ENCODE peak calls at places on chromosomes 6 and 20, in four cellular contexts. Z is OCI-LY7, K is neuronal stem cell, B is mammary epithelial cell. H is an unnamed sample.
A peak's percentile ranks its signal among the peaks of the same experiment; 100 is the strongest.

GRCh38 chr6:93407186-93407585 is 12.2 kb downstream of the EPHA7 start:
- DNase-seq in Z (no peak), K (no peak), B (no peak), H (no peak)

GRCh38 chr6:31197559-31198305 is 27.2 kb upstream of the POU5F1 start:
- DNase-seq in Z (peak; percentile 94), B (peak; percentile 82), K (peak; percentile 37), H (peak; percentile 80)

GRCh38 chr6:154447929-154448328 is 62.6 kb downstream of the CNKSR3 start:
- DNase-seq in K (no peak), Z (no peak), B (no peak), H (no peak)

GRCh38 chr20:6066582-6066981 is 12.7 kb upstream of the LRRN4 start:
- DNase-seq in B (no peak), K (no peak), Z (no peak), H (no peak)

GRCh38 chr6:157430834-157431233 is 49.8 kb downstream of the ZDHHC14 start:
- DNase-seq in K (no peak), B (no peak), Z (no peak), H (no peak)

GRCh38 chr6:15574023-15574422 is 88.8 kb downstream of the DTNBP1 start:
- DNase-seq in B (no peak), Z (no peak), K (no peak), H (no peak)

GRCh38 chr6:159594106-159594749 is 98.8 kb downstream of the SOD2 start:
- DNase-seq in K (no peak), B (peak; percentile 77), Z (no peak), H (no peak)

GRCh38 chr6:37103169-37104039 is 66.5 kb upstream of the PIM1 start:
- DNase-seq in B (peak; percentile 33), Z (peak; percentile 73), K (no peak), H (peak; percentile 79)

GRCh38 chr6:15073344-15073789 is 172.5 kb upstream of the JARID2 start:
- DNase-seq in B (peak; percentile 98), Z (no peak), K (no peak), H (no peak)

GRCh38 chr20:51710503-51710902 is 57.7 kb downstream of the ATP9A start:
- DNase-seq in K (no peak), B (no peak), Z (no peak), H (peak; percentile 46)

GRCh38 chr20:45060341-45060740 is 40.6 kb downstream of the KCNS1 start:
- DNase-seq in Z (no peak), B (no peak), K (no peak), H (no peak)

DNA sequence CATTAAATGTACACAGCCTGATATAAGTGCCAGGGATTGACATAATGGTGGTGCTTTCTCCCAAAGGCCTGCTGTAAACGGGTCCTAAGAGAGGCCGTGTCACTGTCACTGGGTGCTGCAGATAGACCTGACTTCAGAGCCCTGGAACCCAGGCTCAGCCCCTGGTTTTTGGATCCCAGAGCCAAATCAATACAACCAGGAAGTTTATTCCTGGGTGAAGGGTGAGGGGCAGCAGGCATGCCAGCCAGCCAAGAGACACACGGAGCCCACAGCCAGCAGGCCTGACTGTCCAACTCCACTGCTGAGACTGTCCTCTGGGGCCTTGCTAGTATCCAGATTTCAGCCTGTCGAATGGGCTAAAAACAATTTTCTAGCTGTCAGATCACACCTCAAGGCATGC is 12.8 kb upstream of the ARMC12 start:
- DNase-seq in K (no peak), Z (no peak), B (no peak), H (no peak)
- H3K27ac ChIP-seq in K (no peak overlapping the region), Z (peak overlapping the region; percentile 32), B (no peak overlapping the region), H (no peak overlapping the region)

GRCh38 chr6:44192428-44193041 is 24.2 kb upstream of the MYMX start:
- DNase-seq in B (no peak), K (no peak), Z (no peak), H (peak; percentile 69)
- H3K4me3 ChIP-seq in B (no peak overlapping the region), K (no peak overlapping the region), Z (no peak overlapping the region), H (peak overlapping the region; percentile 1)

DNA sequence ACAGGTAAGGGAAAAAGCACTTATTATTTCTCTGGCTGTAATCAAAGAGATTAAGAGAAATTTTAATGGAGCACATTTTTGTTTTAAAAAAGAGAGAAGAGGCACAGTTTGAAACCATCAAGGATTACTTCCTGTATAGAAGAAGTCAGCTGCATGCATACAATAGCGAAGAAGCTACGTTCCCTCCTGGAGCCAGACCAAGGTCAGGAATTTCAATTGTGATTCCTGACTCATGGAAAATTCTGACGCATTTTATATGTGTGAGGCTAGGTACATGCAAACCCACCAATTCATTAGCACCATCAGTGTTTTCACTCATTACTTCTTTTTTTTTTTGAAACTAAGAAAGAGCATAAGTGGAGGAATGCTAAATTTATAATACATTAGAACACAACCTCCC is 232.7 kb upstream of the SGK1 start:
- DNase-seq in B (no peak), Z (no peak), K (no peak), H (peak; percentile 50)
- H2AFZ ChIP-seq in B (no peak overlapping the region), Z (no peak overlapping the region), K (no peak overlapping the region), H (no peak overlapping the region)

DNA sequence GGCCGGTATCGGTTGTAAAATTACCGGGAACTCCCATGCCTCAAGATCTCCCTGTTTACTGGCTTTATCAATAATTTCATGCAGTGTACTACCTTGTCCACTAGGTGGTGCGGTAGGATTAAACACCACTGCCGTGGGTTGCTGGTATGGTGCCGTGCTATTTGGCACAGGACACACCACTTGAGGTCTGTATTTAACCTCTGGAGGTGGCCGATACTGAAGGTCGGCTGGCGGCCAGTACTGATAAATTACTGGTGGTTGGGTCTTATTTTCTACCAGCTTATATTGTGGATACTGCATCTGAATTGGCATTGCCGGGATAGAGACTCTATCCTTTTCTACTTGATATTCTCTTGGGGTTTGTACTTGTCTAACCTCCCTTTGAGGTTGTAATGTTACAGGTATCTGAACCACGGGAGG is 14.3 kb upstream of the PTCRA start:
- DNase-seq in B (peak; percentile 85), Z (peak; percentile 90), K (peak; percentile 83), H (peak; percentile 94)
- H3K27ac ChIP-seq in B (peak overlapping the region; percentile 9), Z (no peak overlapping the region), K (no peak overlapping the region), H (no peak overlapping the region)

GRCh38 chr20:63643499-63643898 is 9.7 kb downstream of the STMN3 start:
- DNase-seq in K (no peak), Z (no peak), B (no peak), H (no peak)

GRCh38 chr20:63641146-63641791 is 12.0 kb downstream of the STMN3 start:
- DNase-seq in B (peak; percentile 29), K (no peak), Z (no peak), H (peak; percentile 71)

GRCh38 chr20:63641792-63642517 is 11.3 kb downstream of the STMN3 start:
- DNase-seq in K (peak; percentile 89), Z (peak; percentile 97), B (peak; percentile 91), H (peak; percentile 96)

GRCh38 chr20:63643966-63644365 is 9.3 kb downstream of the STMN3 start:
- DNase-seq in B (no peak), K (no peak), Z (no peak), H (no peak)

DNA sequence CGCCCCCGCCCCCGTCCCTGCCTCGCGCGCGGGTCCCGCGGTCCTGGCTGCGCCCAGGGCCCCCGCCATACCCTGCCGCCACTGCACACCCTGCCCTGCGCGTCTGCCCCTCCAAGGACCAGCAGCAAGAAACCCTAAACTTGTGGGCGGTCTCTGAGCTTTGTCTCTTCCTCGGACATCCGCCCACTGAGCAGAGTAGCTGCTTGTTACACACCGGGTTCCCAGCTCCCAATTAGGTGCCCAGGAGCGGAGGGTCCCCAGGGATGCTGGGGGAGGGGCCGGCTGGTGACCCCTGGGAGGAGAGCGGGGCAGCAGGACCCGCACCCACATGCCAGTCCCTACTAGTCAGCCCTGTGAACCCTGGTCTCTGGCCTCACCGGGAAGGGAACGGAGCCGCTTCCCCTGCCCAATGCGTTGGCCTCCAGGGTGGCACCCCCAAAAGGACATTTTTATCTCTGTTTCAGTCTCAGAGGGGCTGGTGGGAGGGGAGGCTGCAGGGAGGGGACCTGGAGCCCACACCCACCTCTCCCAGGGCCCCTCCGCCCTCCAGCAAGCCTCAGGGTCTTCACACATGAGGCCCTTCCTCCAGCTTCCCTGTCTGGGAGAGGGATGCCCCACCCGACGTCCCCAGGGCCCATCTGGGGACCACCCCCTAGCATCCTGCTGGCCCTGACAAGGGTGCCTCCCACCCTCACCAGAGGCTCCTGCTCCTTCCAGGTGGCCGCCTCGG is 10.5 kb downstream of the STMN3 start:
- DNase-seq in K (no peak), B (no peak), Z (peak; percentile 55), H (peak; percentile 69)
- H3K4me3 ChIP-seq in K (no peak overlapping the region), B (peak overlapping the region; percentile 57), Z (peak overlapping the region; percentile 70), H (peak overlapping the region; percentile 79)

GRCh38 chr20:10077081-10077471 is 42.3 kb downstream of the ANKEF1 start:
- DNase-seq in Z (no peak), B (no peak), K (no peak), H (peak; percentile 85)

GRCh38 chr20:10077886-10078285 is 43.1 kb downstream of the ANKEF1 start:
- DNase-seq in K (no peak), B (no peak), Z (no peak), H (no peak)

GRCh38 chr20:10076126-10077080 is 41.6 kb downstream of the ANKEF1 start:
- DNase-seq in B (peak; percentile 37), Z (no peak), K (no peak), H (no peak)

GRCh38 chr20:10075606-10076005 is 40.8 kb downstream of the ANKEF1 start:
- DNase-seq in B (peak; percentile 41), K (no peak), Z (no peak), H (no peak)

DNA sequence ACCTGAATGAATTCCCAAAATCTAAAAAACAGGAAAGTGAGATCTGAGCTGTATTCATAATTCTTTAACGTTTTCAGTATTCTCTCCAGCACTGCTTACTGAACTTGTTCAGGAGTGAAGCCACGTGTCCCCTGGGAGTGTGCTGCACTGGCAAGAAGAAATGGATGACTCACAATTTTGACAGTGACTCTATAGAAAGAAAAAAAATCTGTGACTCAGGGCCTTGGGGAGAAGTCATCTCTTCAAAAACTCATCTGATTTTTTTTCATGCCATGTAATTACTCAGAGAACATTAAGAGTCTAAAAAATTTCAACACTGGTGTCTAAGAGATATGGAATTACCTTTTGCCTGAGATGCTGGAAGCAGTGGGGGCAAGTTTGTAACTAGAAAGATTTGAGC is 39.7 kb downstream of the ANKEF1 start:
- DNase-seq in K (no peak), Z (no peak), B (peak; percentile 95), H (no peak)
- H2AFZ ChIP-seq in K (no peak overlapping the region), Z (no peak overlapping the region), B (peak overlapping the region; percentile 63), H (no peak overlapping the region)